ENCODE peak calls at places on chromosome 1, in five cellular contexts. One of them, this sample, is unnamed.

GRCh38 chr1:169768161-169768560 is 26.5 kb downstream of the METTL18 start:
- DNase-seq in neural crest cell: no peak
- DNase-seq in AG09319: no peak
- DNase-seq in AG10803: no peak
- DNase-seq in glutamatergic neuron: no peak
- DNase-seq in this sample: no peak

GRCh38 chr1:21232044-21232443 is 55.3 kb upstream of the EIF4G3 start:
- DNase-seq in neural crest cell: peak
- DNase-seq in glutamatergic neuron: peak
- DNase-seq in AG09319: peak
- DNase-seq in AG10803: peak
- DNase-seq in this sample: peak

GRCh38 chr1:30034627-30035521 is 688.5 kb downstream of the MATN1 start:
- DNase-seq in neural crest cell: no peak
- DNase-seq in AG10803: no peak
- DNase-seq in AG09319: no peak
- DNase-seq in glutamatergic neuron: no peak
- DNase-seq in this sample: no peak

GRCh38 chr1:226736001-226736907 is 2.8 kb downstream of the ITPKB start:
- DNase-seq in AG09319: no peak
- DNase-seq in AG10803: no peak
- DNase-seq in glutamatergic neuron: no peak
- DNase-seq in neural crest cell: no peak
- DNase-seq in this sample: no peak

GRCh38 chr1:192986110-192986747 is 72.9 kb downstream of the UCHL5 start:
- DNase-seq in glutamatergic neuron: no peak
- DNase-seq in AG09319: no peak
- DNase-seq in AG10803: no peak
- DNase-seq in neural crest cell: no peak
- DNase-seq in this sample: no peak

GRCh38 chr1:16904560-16905111 is 8.9 kb downstream of the RNU1-2 start:
- DNase-seq in glutamatergic neuron: peak
- DNase-seq in neural crest cell: peak
- DNase-seq in AG09319: peak
- DNase-seq in AG10803: peak
- DNase-seq in this sample: peak

GRCh38 chr1:46757256-46757955 is 38.5 kb upstream of the EFCAB14 start:
- DNase-seq in AG09319: no peak
- DNase-seq in AG10803: no peak
- DNase-seq in glutamatergic neuron: no peak
- DNase-seq in neural crest cell: no peak
- DNase-seq in this sample: no peak

GRCh38 chr1:36708587-36708986 is 225.9 kb upstream of the CSF3R start:
- DNase-seq in AG09319: no peak
- DNase-seq in AG10803: no peak
- DNase-seq in glutamatergic neuron: no peak
- DNase-seq in neural crest cell: no peak
- DNase-seq in this sample: no peak

GRCh38 chr1:103069201-103069600 is 39.1 kb downstream of the COL11A1 start:
- DNase-seq in AG09319: no peak
- DNase-seq in glutamatergic neuron: no peak
- DNase-seq in neural crest cell: no peak
- DNase-seq in AG10803: no peak
- DNase-seq in this sample: no peak

GRCh38 chr1:9235123-9235513 is 544 bp downstream of the H6PD start:
- DNase-seq in glutamatergic neuron: peak
- DNase-seq in AG10803: peak
- DNase-seq in neural crest cell: peak
- DNase-seq in AG09319: peak
- DNase-seq in this sample: no peak

GRCh38 chr1:207389728-207390464 is 64.2 kb upstream of the CR2 start:
- DNase-seq in glutamatergic neuron: no peak
- DNase-seq in neural crest cell: no peak
- DNase-seq in AG10803: peak
- DNase-seq in AG09319: no peak
- DNase-seq in this sample: no peak

GRCh38 chr1:235199441-235199840 is 38.4 kb upstream of the RBM34 start:
- DNase-seq in AG10803: peak
- DNase-seq in glutamatergic neuron: no peak
- DNase-seq in neural crest cell: peak
- DNase-seq in AG09319: peak
- DNase-seq in this sample: no peak

GRCh38 chr1:47997289-47998200 is at the start of gene TRABD2B:
- DNase-seq in AG10803: peak
- DNase-seq in AG09319: no peak
- DNase-seq in glutamatergic neuron: peak
- DNase-seq in neural crest cell: peak
- DNase-seq in this sample: peak

DNA sequence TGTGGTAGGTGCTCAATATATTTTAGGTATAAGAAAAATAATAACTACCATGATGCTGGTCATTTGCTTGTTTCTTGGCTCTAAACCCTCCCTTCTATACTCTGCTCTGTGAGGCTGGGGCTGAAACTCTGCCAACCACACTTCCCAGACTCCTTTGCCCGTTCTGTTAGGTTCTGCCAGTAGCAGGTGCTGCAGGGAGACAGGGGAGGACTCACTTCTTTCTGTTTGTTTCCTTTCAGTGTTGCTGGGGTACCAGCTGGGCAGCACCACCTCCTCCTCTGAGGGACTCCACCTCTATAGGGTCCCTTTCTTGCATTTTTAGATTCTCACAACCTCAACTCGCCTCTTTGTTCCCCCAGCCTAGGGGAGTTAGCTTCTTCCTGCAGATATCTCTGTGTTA is 16.9 kb upstream of the SH2D2A start:
- DNase-seq in neural crest cell: no peak
- DNase-seq in AG09319: no peak
- DNase-seq in glutamatergic neuron: no peak
- DNase-seq in AG10803: no peak
- DNase-seq in this sample: no peak
- TF ChIP-seq CTCF in neural crest cell: no peak
- TF ChIP-seq CTCF in AG09319: no peak
- TF ChIP-seq CTCF in glutamatergic neuron: no peak
- TF ChIP-seq CTCF in AG10803: no peak
- TF ChIP-seq CTCF in this sample: no peak

GRCh38 chr1:156948708-156949107 is 28.3 kb downstream of the LRRC71 start:
- DNase-seq in AG09319: no peak
- DNase-seq in AG10803: no peak
- DNase-seq in neural crest cell: no peak
- DNase-seq in glutamatergic neuron: no peak
- DNase-seq in this sample: no peak
- TF ChIP-seq CTCF in AG09319: no peak
- TF ChIP-seq CTCF in AG10803: no peak
- TF ChIP-seq CTCF in neural crest cell: peak
- TF ChIP-seq CTCF in glutamatergic neuron: peak
- TF ChIP-seq CTCF in this sample: no peak

DNA sequence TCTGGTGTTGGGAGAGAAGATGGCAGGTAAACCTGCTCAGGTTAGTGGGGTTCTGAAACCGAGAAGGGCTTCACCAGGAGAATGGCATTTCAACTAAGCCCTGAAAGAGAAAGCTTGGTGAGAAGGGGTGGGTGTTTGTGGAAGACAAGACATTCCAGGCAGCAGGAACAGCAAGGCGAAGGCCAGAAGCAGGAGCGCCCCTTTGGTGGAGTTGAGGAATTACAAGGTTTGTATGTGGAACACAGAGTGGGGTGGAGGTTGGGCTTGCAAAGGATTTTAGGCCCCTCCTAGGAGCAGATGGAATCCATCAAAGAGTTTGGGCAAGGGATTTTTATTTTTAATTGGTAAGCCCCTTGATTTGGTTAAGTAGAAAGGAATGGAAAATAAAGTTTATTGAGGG is 24.8 kb upstream of the ELOA start:
- DNase-seq in AG09319: no peak
- DNase-seq in neural crest cell: peak
- DNase-seq in glutamatergic neuron: peak
- DNase-seq in AG10803: peak
- DNase-seq in this sample: peak
- TF ChIP-seq CTCF in AG09319: peak
- TF ChIP-seq CTCF in neural crest cell: peak
- TF ChIP-seq CTCF in glutamatergic neuron: peak
- TF ChIP-seq CTCF in AG10803: peak
- TF ChIP-seq CTCF in this sample: peak

DNA sequence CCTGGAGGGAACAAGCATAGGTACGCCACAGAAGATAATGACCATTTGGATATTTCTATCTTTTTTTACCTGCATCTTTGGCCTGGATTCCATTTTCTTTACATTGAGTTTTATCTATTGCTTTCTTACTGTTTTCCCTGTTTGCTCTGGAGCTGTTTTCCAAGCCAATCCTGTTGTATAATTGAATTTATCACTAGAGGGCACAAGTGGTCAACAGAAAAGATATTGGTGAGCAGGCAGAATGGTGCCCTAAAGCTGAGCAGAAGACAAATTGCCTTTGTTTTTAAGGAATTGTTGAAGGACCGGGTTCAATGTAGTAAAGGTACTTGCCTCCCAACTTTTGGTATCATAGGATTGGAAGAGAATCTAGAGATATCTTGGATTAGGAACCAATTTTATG is 152.8 kb downstream of the PPP1R12B start:
- DNase-seq in glutamatergic neuron: no peak
- DNase-seq in AG10803: peak
- DNase-seq in neural crest cell: no peak
- DNase-seq in AG09319: peak
- DNase-seq in this sample: no peak
- TF ChIP-seq CTCF in glutamatergic neuron: no peak
- TF ChIP-seq CTCF in AG10803: peak
- TF ChIP-seq CTCF in neural crest cell: peak
- TF ChIP-seq CTCF in AG09319: peak
- TF ChIP-seq CTCF in this sample: peak

GRCh38 chr1:164703415-164703814 is 144.4 kb downstream of the PBX1 start:
- DNase-seq in AG09319: no peak
- DNase-seq in AG10803: no peak
- DNase-seq in neural crest cell: no peak
- DNase-seq in glutamatergic neuron: peak
- DNase-seq in this sample: no peak
- TF ChIP-seq CTCF in AG09319: no peak
- TF ChIP-seq CTCF in AG10803: no peak
- TF ChIP-seq CTCF in neural crest cell: no peak
- TF ChIP-seq CTCF in glutamatergic neuron: peak
- TF ChIP-seq CTCF in this sample: no peak

GRCh38 chr1:230361941-230362340 is 64.2 kb downstream of the PGBD5 start:
- DNase-seq in neural crest cell: no peak
- DNase-seq in AG09319: no peak
- DNase-seq in glutamatergic neuron: no peak
- DNase-seq in AG10803: no peak
- DNase-seq in this sample: no peak

GRCh38 chr1:230356190-230356589 is 69.9 kb downstream of the PGBD5 start:
- DNase-seq in neural crest cell: no peak
- DNase-seq in AG09319: no peak
- DNase-seq in AG10803: no peak
- DNase-seq in glutamatergic neuron: no peak
- DNase-seq in this sample: no peak

GRCh38 chr1:230362949-230363348 is 63.2 kb downstream of the PGBD5 start:
- DNase-seq in AG10803: no peak
- DNase-seq in AG09319: no peak
- DNase-seq in neural crest cell: no peak
- DNase-seq in glutamatergic neuron: no peak
- DNase-seq in this sample: no peak

GRCh38 chr1:230356869-230357778 is 69.0 kb downstream of the PGBD5 start:
- DNase-seq in AG09319: no peak
- DNase-seq in neural crest cell: no peak
- DNase-seq in glutamatergic neuron: no peak
- DNase-seq in AG10803: no peak
- DNase-seq in this sample: no peak

DNA sequence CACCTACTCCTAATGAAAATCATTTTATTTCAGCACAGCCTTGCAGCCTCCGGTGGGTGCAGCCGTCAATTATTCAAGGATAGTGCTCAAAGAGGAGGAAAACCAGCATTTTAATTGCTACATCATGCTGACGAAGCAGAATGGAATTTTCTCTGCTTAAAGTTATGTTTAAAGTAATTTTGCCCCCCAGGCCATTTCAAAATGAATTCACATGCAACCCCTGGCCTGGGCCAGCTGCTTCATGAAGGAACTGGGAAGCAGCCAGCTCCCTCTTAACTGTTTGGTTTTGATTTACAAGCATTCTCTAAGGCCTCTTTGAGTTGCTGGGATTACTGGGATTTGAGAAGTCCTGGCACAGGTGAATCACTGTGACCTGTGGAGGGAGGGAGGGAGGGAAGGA is 66.1 kb downstream of the PGBD5 start:
- DNase-seq in AG10803: peak
- DNase-seq in glutamatergic neuron: no peak
- DNase-seq in AG09319: peak
- DNase-seq in neural crest cell: no peak
- DNase-seq in this sample: no peak
- TF ChIP-seq CTCF in AG10803: no peak
- TF ChIP-seq CTCF in glutamatergic neuron: no peak
- TF ChIP-seq CTCF in AG09319: no peak
- TF ChIP-seq CTCF in neural crest cell: no peak
- TF ChIP-seq CTCF in this sample: no peak

GRCh38 chr1:67648582-67649326 is 36.2 kb upstream of the GADD45A start:
- DNase-seq in AG09319: no peak
- DNase-seq in neural crest cell: no peak
- DNase-seq in AG10803: no peak
- DNase-seq in glutamatergic neuron: no peak
- DNase-seq in this sample: no peak
- TF ChIP-seq CTCF in AG09319: no peak
- TF ChIP-seq CTCF in neural crest cell: no peak
- TF ChIP-seq CTCF in AG10803: no peak
- TF ChIP-seq CTCF in glutamatergic neuron: no peak
- TF ChIP-seq CTCF in this sample: no peak

GRCh38 chr1:23020731-23021130 is 1.5 kb downstream of the KDM1A start:
- DNase-seq in AG09319: no peak
- DNase-seq in AG10803: no peak
- DNase-seq in neural crest cell: no peak
- DNase-seq in glutamatergic neuron: no peak
- DNase-seq in this sample: no peak

GRCh38 chr1:23018661-23019093 is 591 bp upstream of the KDM1A start:
- DNase-seq in AG10803: peak
- DNase-seq in glutamatergic neuron: no peak
- DNase-seq in neural crest cell: no peak
- DNase-seq in AG09319: no peak
- DNase-seq in this sample: no peak

GRCh38 chr1:23021834-23022233 is 2.6 kb downstream of the KDM1A start:
- DNase-seq in neural crest cell: no peak
- DNase-seq in glutamatergic neuron: no peak
- DNase-seq in AG09319: no peak
- DNase-seq in AG10803: no peak
- DNase-seq in this sample: no peak

GRCh38 chr1:23019851-23020625 is 770 bp downstream of the KDM1A start:
- DNase-seq in AG09319: no peak
- DNase-seq in neural crest cell: peak
- DNase-seq in AG10803: peak
- DNase-seq in glutamatergic neuron: peak
- DNase-seq in this sample: peak

GRCh38 chr1:23019094-23019850 is at the start of gene KDM1A:
- DNase-seq in neural crest cell: peak
- DNase-seq in AG09319: peak
- DNase-seq in AG10803: peak
- DNase-seq in glutamatergic neuron: peak
- DNase-seq in this sample: peak
- TF ChIP-seq CTCF in neural crest cell: no peak
- TF ChIP-seq CTCF in AG09319: peak
- TF ChIP-seq CTCF in AG10803: peak
- TF ChIP-seq CTCF in glutamatergic neuron: no peak
- TF ChIP-seq CTCF in this sample: no peak

This sample was measured in nephron progenitor cell.